ENCODE peak calls at places on chromosomes 5 and 9, in six cellular contexts. One of them, this sample, is unnamed.
A peak's percentile ranks its signal among the peaks of the same experiment; 100 is the strongest.

GRCh38 chr9:112820886-112821285 is 69.8 kb downstream of the SLC46A2 start:
- DNase-seq in left lung: no peak
- DNase-seq in prostate gland: no peak
- DNase-seq in A549: no peak
- DNase-seq in choroid plexus epithelial cell: peak; percentile 25
- DNase-seq in tibial nerve: no peak
- DNase-seq in this sample: peak; percentile 35

GRCh38 chr5:178363501-178364325 is 131.1 kb upstream of the PHYKPL start:
- DNase-seq in left lung: no peak
- DNase-seq in prostate gland: no peak
- DNase-seq in tibial nerve: no peak
- DNase-seq in choroid plexus epithelial cell: no peak
- DNase-seq in A549: no peak
- DNase-seq in this sample: no peak

GRCh38 chr5:82386576-82386975 is 108.4 kb upstream of the RPS23 start:
- DNase-seq in A549: no peak
- DNase-seq in choroid plexus epithelial cell: no peak
- DNase-seq in tibial nerve: no peak
- DNase-seq in prostate gland: no peak
- DNase-seq in left lung: no peak
- DNase-seq in this sample: no peak

GRCh38 chr9:16515879-16516289 is 354.6 kb downstream of the BNC2 start:
- DNase-seq in tibial nerve: peak; percentile 31
- DNase-seq in choroid plexus epithelial cell: peak; percentile 91
- DNase-seq in left lung: no peak
- DNase-seq in prostate gland: no peak
- DNase-seq in A549: peak; percentile 26
- DNase-seq in this sample: no peak

GRCh38 chr9:14095272-14095671 is 218.7 kb downstream of the NFIB start:
- DNase-seq in prostate gland: no peak
- DNase-seq in A549: no peak
- DNase-seq in tibial nerve: no peak
- DNase-seq in choroid plexus epithelial cell: no peak
- DNase-seq in left lung: no peak
- DNase-seq in this sample: no peak

GRCh38 chr5:90477816-90478215 is 3.2 kb downstream of the POLR3G start:
- DNase-seq in choroid plexus epithelial cell: no peak
- DNase-seq in tibial nerve: no peak
- DNase-seq in left lung: no peak
- DNase-seq in A549: no peak
- DNase-seq in prostate gland: no peak
- DNase-seq in this sample: no peak

GRCh38 chr9:124439661-124440243 is 10.5 kb upstream of the ADGRD2 start:
- DNase-seq in prostate gland: no peak
- DNase-seq in A549: no peak
- DNase-seq in choroid plexus epithelial cell: no peak
- DNase-seq in left lung: peak; percentile 8
- DNase-seq in tibial nerve: no peak
- DNase-seq in this sample: no peak

GRCh38 chr5:157941616-157942015 is 82.7 kb upstream of the CLINT1 start:
- DNase-seq in choroid plexus epithelial cell: no peak
- DNase-seq in left lung: no peak
- DNase-seq in tibial nerve: no peak
- DNase-seq in prostate gland: no peak
- DNase-seq in A549: no peak
- DNase-seq in this sample: no peak

GRCh38 chr9:32867601-32868204 is 84.4 kb downstream of the TMEM215 start:
- DNase-seq in left lung: no peak
- DNase-seq in tibial nerve: no peak
- DNase-seq in choroid plexus epithelial cell: no peak
- DNase-seq in prostate gland: no peak
- DNase-seq in A549: no peak
- DNase-seq in this sample: no peak

GRCh38 chr5:91706785-91707520 is 323.8 kb upstream of the ARRDC3 start:
- DNase-seq in choroid plexus epithelial cell: peak; percentile 36
- DNase-seq in prostate gland: no peak
- DNase-seq in left lung: no peak
- DNase-seq in tibial nerve: no peak
- DNase-seq in A549: no peak
- DNase-seq in this sample: no peak

GRCh38 chr5:146042628-146043279 is 62.6 kb downstream of the PLAC8L1 start:
- DNase-seq in choroid plexus epithelial cell: peak; percentile 63
- DNase-seq in prostate gland: no peak
- DNase-seq in tibial nerve: no peak
- DNase-seq in left lung: no peak
- DNase-seq in A549: peak; percentile 33
- DNase-seq in this sample: peak; percentile 95

GRCh38 chr9:21933865-21934264 is 60.3 kb downstream of the CDKN2A start:
- DNase-seq in prostate gland: no peak
- DNase-seq in A549: no peak
- DNase-seq in left lung: no peak
- DNase-seq in tibial nerve: no peak
- DNase-seq in choroid plexus epithelial cell: peak; percentile 34
- DNase-seq in this sample: peak; percentile 77

GRCh38 chr5:3225201-3225960 is 370.3 kb upstream of the IRX1 start:
- DNase-seq in prostate gland: no peak
- DNase-seq in A549: no peak
- DNase-seq in left lung: no peak
- DNase-seq in choroid plexus epithelial cell: no peak
- DNase-seq in tibial nerve: no peak
- DNase-seq in this sample: no peak

GRCh38 chr5:112960316-112960715 is 16.3 kb upstream of the DCP2 start:
- DNase-seq in tibial nerve: no peak
- DNase-seq in left lung: no peak
- DNase-seq in choroid plexus epithelial cell: no peak
- DNase-seq in prostate gland: no peak
- DNase-seq in A549: no peak
- DNase-seq in this sample: no peak

GRCh38 chr9:14428781-14429230 is 114.9 kb upstream of the NFIB start:
- DNase-seq in A549: peak; percentile 69
- DNase-seq in choroid plexus epithelial cell: peak; percentile 86
- DNase-seq in tibial nerve: peak; percentile 82
- DNase-seq in left lung: peak; percentile 60
- DNase-seq in prostate gland: peak; percentile 73
- DNase-seq in this sample: peak; percentile 41

GRCh38 chr9:137878146-137878941 is 762 bp downstream of the CACNA1B start:
- DNase-seq in prostate gland: no peak
- DNase-seq in choroid plexus epithelial cell: peak; percentile 25
- DNase-seq in tibial nerve: no peak
- DNase-seq in A549: no peak
- DNase-seq in left lung: no peak
- DNase-seq in this sample: no peak

GRCh38 chr9:119596703-119597102 is 227.5 kb upstream of the BRINP1 start:
- DNase-seq in tibial nerve: no peak
- DNase-seq in choroid plexus epithelial cell: no peak
- DNase-seq in prostate gland: no peak
- DNase-seq in left lung: no peak
- DNase-seq in A549: no peak
- DNase-seq in this sample: no peak

GRCh38 chr9:133684461-133685361 is 48.5 kb downstream of the DBH start:
- DNase-seq in choroid plexus epithelial cell: no peak
- DNase-seq in tibial nerve: no peak
- DNase-seq in left lung: no peak
- DNase-seq in prostate gland: no peak
- DNase-seq in A549: no peak
- DNase-seq in this sample: no peak

GRCh38 chr9:94919376-94920098 is 193.0 kb downstream of the AOPEP start:
- DNase-seq in choroid plexus epithelial cell: peak; percentile 44
- DNase-seq in A549: peak; percentile 97
- DNase-seq in tibial nerve: no peak
- DNase-seq in prostate gland: no peak
- DNase-seq in left lung: peak; percentile 49
- DNase-seq in this sample: peak; percentile 95

GRCh38 chr5:2047341-2047927 is 164.7 kb upstream of the IRX4 start:
- DNase-seq in choroid plexus epithelial cell: no peak
- DNase-seq in tibial nerve: no peak
- DNase-seq in prostate gland: no peak
- DNase-seq in A549: no peak
- DNase-seq in left lung: no peak
- DNase-seq in this sample: no peak

GRCh38 chr5:69265931-69266330 is 31.2 kb downstream of the CDK7 start:
- DNase-seq in choroid plexus epithelial cell: peak; percentile 18
- DNase-seq in tibial nerve: no peak
- DNase-seq in left lung: no peak
- DNase-seq in prostate gland: no peak
- DNase-seq in A549: peak; percentile 43
- DNase-seq in this sample: no peak

GRCh38 chr9:126470251-126470993 is 143.3 kb upstream of the LMX1B start:
- DNase-seq in prostate gland: no peak
- DNase-seq in left lung: no peak
- DNase-seq in A549: no peak
- DNase-seq in choroid plexus epithelial cell: no peak
- DNase-seq in tibial nerve: no peak
- DNase-seq in this sample: no peak

GRCh38 chr5:5572010-5572982 is 149.8 kb downstream of the ICE1 start:
- DNase-seq in prostate gland: no peak
- DNase-seq in A549: no peak
- DNase-seq in tibial nerve: peak; percentile 15
- DNase-seq in choroid plexus epithelial cell: no peak
- DNase-seq in left lung: no peak
- DNase-seq in this sample: no peak
- H3K4me3 ChIP-seq in prostate gland: no peak overlapping the region
- H3K4me3 ChIP-seq in A549: no peak overlapping the region
- H3K4me3 ChIP-seq in tibial nerve: no peak overlapping the region
- H3K4me3 ChIP-seq in choroid plexus epithelial cell: no peak overlapping the region
- H3K4me3 ChIP-seq in left lung: no peak overlapping the region
- H3K4me3 ChIP-seq in this sample: no peak overlapping the region

DNA sequence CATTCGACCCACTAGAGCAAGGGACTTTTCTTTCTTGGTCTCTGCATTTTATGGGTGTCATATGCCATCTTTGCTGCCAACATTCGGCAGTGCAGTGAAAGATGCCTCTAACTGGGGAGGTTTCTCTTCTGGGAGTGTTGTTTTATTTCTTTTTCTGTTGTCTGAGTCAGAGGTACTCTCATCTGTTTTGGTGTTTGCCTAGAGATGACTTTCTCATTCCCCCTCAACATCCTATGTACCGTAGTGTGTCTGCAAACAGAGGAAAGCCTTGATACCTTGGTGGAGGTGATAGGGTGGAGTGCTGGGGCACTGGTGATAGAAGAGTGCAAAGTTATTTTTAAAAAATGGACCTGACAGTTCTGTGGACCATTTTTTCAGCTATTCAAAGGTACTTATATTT is 182.1 kb downstream of the ARHGAP26 start:
- DNase-seq in choroid plexus epithelial cell: no peak
- DNase-seq in tibial nerve: no peak
- DNase-seq in prostate gland: no peak
- DNase-seq in A549: no peak
- DNase-seq in left lung: no peak
- DNase-seq in this sample: no peak
- TF ChIP-seq CTCF in choroid plexus epithelial cell: no peak
- TF ChIP-seq CTCF in tibial nerve: no peak
- TF ChIP-seq CTCF in prostate gland: no peak
- TF ChIP-seq CTCF in A549: no peak
- TF ChIP-seq CTCF in left lung: no peak
- TF ChIP-seq CTCF in this sample: no peak

DNA sequence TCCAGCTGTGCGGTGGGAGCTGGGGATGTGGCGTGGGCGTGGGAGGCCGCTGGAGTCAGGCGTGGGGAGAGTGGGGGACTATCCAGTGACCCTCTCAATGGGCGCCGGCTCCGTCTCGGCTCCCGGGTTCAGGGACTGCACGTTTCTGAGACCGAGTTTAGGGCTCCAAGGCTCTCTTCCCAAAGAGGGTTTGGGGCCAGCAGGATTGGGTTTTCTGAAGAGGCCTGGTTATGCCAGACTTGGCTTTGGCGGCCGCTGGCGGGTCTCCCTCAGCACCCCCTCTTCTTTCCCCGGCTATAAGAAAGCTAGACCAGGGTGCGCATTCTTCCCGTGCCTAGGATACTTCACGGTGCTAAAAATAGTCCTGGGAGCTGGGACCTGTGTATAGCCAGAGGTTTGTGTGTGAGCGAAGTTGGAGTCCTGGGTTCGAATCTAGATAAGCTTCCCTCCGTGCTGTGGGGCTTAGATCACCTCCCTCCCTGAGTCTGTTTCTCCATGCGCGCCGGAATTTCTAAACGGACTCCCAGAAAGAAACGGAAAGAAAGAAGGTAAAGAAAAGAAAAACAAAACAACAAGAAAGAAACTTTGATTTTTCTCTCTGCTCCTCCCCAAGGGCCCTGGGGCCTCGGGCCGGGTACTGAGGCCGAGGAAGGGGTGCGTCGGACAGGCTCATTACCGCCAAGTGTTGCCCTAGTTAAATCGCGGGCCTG is 5.0 kb downstream of the HAND1 start:
- DNase-seq in choroid plexus epithelial cell: no peak
- DNase-seq in left lung: no peak
- DNase-seq in prostate gland: no peak
- DNase-seq in A549: no peak
- DNase-seq in tibial nerve: no peak
- DNase-seq in this sample: no peak
- H3K4me3 ChIP-seq in choroid plexus epithelial cell: no peak overlapping the region
- H3K4me3 ChIP-seq in left lung: no peak overlapping the region
- H3K4me3 ChIP-seq in prostate gland: no peak overlapping the region
- H3K4me3 ChIP-seq in A549: no peak overlapping the region
- H3K4me3 ChIP-seq in tibial nerve: no peak overlapping the region
- H3K4me3 ChIP-seq in this sample: no peak overlapping the region

GRCh38 chr9:93680445-93681315 is 104.3 kb downstream of the PHF2 start:
- DNase-seq in tibial nerve: peak; percentile 3
- DNase-seq in left lung: peak; percentile 30
- DNase-seq in prostate gland: peak; percentile 3
- DNase-seq in A549: no peak
- DNase-seq in choroid plexus epithelial cell: no peak
- DNase-seq in this sample: no peak
- TF ChIP-seq CTCF in tibial nerve: no peak
- TF ChIP-seq CTCF in left lung: no peak
- TF ChIP-seq CTCF in prostate gland: no peak
- TF ChIP-seq CTCF in A549: no peak
- TF ChIP-seq CTCF in choroid plexus epithelial cell: peak; percentile 19
- TF ChIP-seq CTCF in this sample: peak; percentile 13

GRCh38 chr9:5614192-5614591 is 14.7 kb upstream of the RIC1 start:
- DNase-seq in prostate gland: no peak
- DNase-seq in choroid plexus epithelial cell: no peak
- DNase-seq in A549: no peak
- DNase-seq in left lung: no peak
- DNase-seq in tibial nerve: no peak
- DNase-seq in this sample: no peak

GRCh38 chr9:5610491-5610890 is 18.4 kb upstream of the RIC1 start:
- DNase-seq in prostate gland: no peak
- DNase-seq in A549: no peak
- DNase-seq in tibial nerve: no peak
- DNase-seq in choroid plexus epithelial cell: no peak
- DNase-seq in left lung: no peak
- DNase-seq in this sample: no peak

GRCh38 chr9:5611321-5612186 is 17.4 kb upstream of the RIC1 start:
- DNase-seq in left lung: no peak
- DNase-seq in tibial nerve: no peak
- DNase-seq in choroid plexus epithelial cell: no peak
- DNase-seq in prostate gland: no peak
- DNase-seq in A549: no peak
- DNase-seq in this sample: no peak

GRCh38 chr9:5612187-5612535 is 16.7 kb upstream of the RIC1 start:
- DNase-seq in tibial nerve: no peak
- DNase-seq in A549: no peak
- DNase-seq in left lung: no peak
- DNase-seq in prostate gland: no peak
- DNase-seq in choroid plexus epithelial cell: no peak
- DNase-seq in this sample: no peak

GRCh38 chr9:5608298-5609254 is 20.3 kb upstream of the RIC1 start:
- DNase-seq in choroid plexus epithelial cell: peak; percentile 40
- DNase-seq in tibial nerve: no peak
- DNase-seq in left lung: no peak
- DNase-seq in A549: no peak
- DNase-seq in prostate gland: no peak
- DNase-seq in this sample: no peak
- H3K4me3 ChIP-seq in choroid plexus epithelial cell: peak overlapping the region; percentile 25
- H3K4me3 ChIP-seq in tibial nerve: no peak overlapping the region
- H3K4me3 ChIP-seq in left lung: peak overlapping the region; percentile 18
- H3K4me3 ChIP-seq in A549: no peak overlapping the region
- H3K4me3 ChIP-seq in prostate gland: peak overlapping the region; percentile 16
- H3K4me3 ChIP-seq in this sample: no peak overlapping the region

GRCh38 chr5:79517601-79518000 is 3.7 kb upstream of the HOMER1 start:
- DNase-seq in choroid plexus epithelial cell: no peak
- DNase-seq in A549: no peak
- DNase-seq in prostate gland: no peak
- DNase-seq in left lung: no peak
- DNase-seq in tibial nerve: no peak
- DNase-seq in this sample: no peak
- TF ChIP-seq CTCF in choroid plexus epithelial cell: no peak
- TF ChIP-seq CTCF in A549: no peak
- TF ChIP-seq CTCF in prostate gland: no peak
- TF ChIP-seq CTCF in left lung: no peak
- TF ChIP-seq CTCF in tibial nerve: no peak
- TF ChIP-seq CTCF in this sample: no peak